ENCODE peak calls at places on chromosomes 2 and 18, in seven cellular contexts. One of them, this sample, is unnamed.

GRCh38 chr2:226354434-226354833 is 445.2 kb downstream of the IRS1 start:
- DNase-seq in H9: no peak
- DNase-seq in IMR-90: peak
- DNase-seq in mesendoderm: peak
- DNase-seq in mesenchymal stem cell: peak
- DNase-seq in neuronal stem cell: no peak
- DNase-seq in H1: no peak
- DNase-seq in this sample: no peak

GRCh38 chr2:161381581-161381980 is 34.5 kb upstream of the TBR1 start:
- DNase-seq in H9: no peak
- DNase-seq in IMR-90: no peak
- DNase-seq in mesendoderm: no peak
- DNase-seq in mesenchymal stem cell: no peak
- DNase-seq in neuronal stem cell: no peak
- DNase-seq in H1: no peak
- DNase-seq in this sample: no peak

GRCh38 chr2:30481323-30481800 is 34.3 kb downstream of the LCLAT1 start:
- DNase-seq in H9: no peak
- DNase-seq in IMR-90: no peak
- DNase-seq in mesendoderm: peak
- DNase-seq in mesenchymal stem cell: no peak
- DNase-seq in neuronal stem cell: no peak
- DNase-seq in H1: no peak
- DNase-seq in this sample: no peak

GRCh38 chr2:175690113-175690716 is 311.9 kb downstream of the LNPK start:
- DNase-seq in H9: no peak
- DNase-seq in IMR-90: peak
- DNase-seq in mesendoderm: peak
- DNase-seq in mesenchymal stem cell: peak
- DNase-seq in neuronal stem cell: peak
- DNase-seq in H1: no peak
- DNase-seq in this sample: peak

GRCh38 chr2:38960609-38961320 is 71.1 kb downstream of the ARHGEF33 start:
- DNase-seq in H9: peak
- DNase-seq in IMR-90: no peak
- DNase-seq in mesendoderm: no peak
- DNase-seq in mesenchymal stem cell: no peak
- DNase-seq in neuronal stem cell: no peak
- DNase-seq in H1: no peak
- DNase-seq in this sample: no peak

GRCh38 chr2:1493361-1494126 is 80.3 kb downstream of the TPO start:
- DNase-seq in H9: no peak
- DNase-seq in IMR-90: no peak
- DNase-seq in mesendoderm: no peak
- DNase-seq in mesenchymal stem cell: no peak
- DNase-seq in neuronal stem cell: no peak
- DNase-seq in H1: no peak
- DNase-seq in this sample: no peak

GRCh38 chr2:110120171-110121051 is 4.8 kb upstream of the MALL start:
- DNase-seq in H9: no peak
- DNase-seq in IMR-90: no peak
- DNase-seq in mesendoderm: no peak
- DNase-seq in mesenchymal stem cell: no peak
- DNase-seq in neuronal stem cell: no peak
- DNase-seq in H1: no peak
- DNase-seq in this sample: no peak

GRCh38 chr2:49360051-49360767 is 205.9 kb upstream of the FSHR start:
- DNase-seq in H9: no peak
- DNase-seq in IMR-90: no peak
- DNase-seq in mesendoderm: no peak
- DNase-seq in mesenchymal stem cell: no peak
- DNase-seq in neuronal stem cell: no peak
- DNase-seq in H1: no peak
- DNase-seq in this sample: no peak

GRCh38 chr2:127218843-127219715 is 1.0 kb downstream of the CYP27C1 start:
- DNase-seq in H9: no peak
- DNase-seq in IMR-90: no peak
- DNase-seq in mesendoderm: peak
- DNase-seq in mesenchymal stem cell: peak
- DNase-seq in neuronal stem cell: peak
- DNase-seq in H1: peak
- DNase-seq in this sample: no peak

DNA sequence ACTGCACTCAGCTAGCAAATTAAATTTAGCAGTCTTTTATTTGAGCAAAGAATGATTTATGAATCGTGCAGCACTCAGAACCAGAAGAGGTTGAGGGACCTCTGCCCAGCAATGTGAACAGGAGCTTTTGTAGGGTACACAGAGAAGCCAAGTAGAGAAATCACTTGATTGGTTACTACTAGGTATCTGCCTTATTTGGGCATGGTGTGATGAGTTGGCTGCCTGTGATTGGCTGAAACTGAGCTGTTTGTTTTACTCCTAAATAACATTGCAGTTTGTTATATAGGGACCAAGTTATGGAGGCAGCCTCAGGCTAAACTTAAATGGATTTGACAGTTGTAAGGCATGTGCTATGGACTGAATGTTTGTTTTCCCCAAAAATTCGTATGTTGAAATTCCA is 122.5 kb downstream of the RDH14 start:
- DNase-seq in H9: no peak
- DNase-seq in IMR-90: no peak
- DNase-seq in mesendoderm: no peak
- DNase-seq in mesenchymal stem cell: no peak
- DNase-seq in neuronal stem cell: no peak
- DNase-seq in H1: no peak
- DNase-seq in this sample: no peak
- H2BK5ac ChIP-seq in H9: no peak
- H2BK5ac ChIP-seq in IMR-90: no peak
- H2BK5ac ChIP-seq in mesendoderm: no peak
- H2BK5ac ChIP-seq in mesenchymal stem cell: no peak
- H2BK5ac ChIP-seq in neuronal stem cell: no peak
- H2BK5ac ChIP-seq in H1: no peak
- H2BK5ac ChIP-seq in this sample: no peak

GRCh38 chr18:61464551-61465102 is 131.4 kb downstream of the CDH20 start:
- DNase-seq in H9: no peak
- DNase-seq in IMR-90: no peak
- DNase-seq in mesendoderm: no peak
- DNase-seq in mesenchymal stem cell: no peak
- DNase-seq in neuronal stem cell: no peak
- DNase-seq in H1: no peak
- DNase-seq in this sample: no peak
- H4K8ac ChIP-seq in H9: no peak
- H4K8ac ChIP-seq in IMR-90: no peak
- H4K8ac ChIP-seq in mesendoderm: no peak
- H4K8ac ChIP-seq in mesenchymal stem cell: no peak
- H4K8ac ChIP-seq in neuronal stem cell: no peak
- H4K8ac ChIP-seq in H1: no peak
- H4K8ac ChIP-seq in this sample: no peak

DNA sequence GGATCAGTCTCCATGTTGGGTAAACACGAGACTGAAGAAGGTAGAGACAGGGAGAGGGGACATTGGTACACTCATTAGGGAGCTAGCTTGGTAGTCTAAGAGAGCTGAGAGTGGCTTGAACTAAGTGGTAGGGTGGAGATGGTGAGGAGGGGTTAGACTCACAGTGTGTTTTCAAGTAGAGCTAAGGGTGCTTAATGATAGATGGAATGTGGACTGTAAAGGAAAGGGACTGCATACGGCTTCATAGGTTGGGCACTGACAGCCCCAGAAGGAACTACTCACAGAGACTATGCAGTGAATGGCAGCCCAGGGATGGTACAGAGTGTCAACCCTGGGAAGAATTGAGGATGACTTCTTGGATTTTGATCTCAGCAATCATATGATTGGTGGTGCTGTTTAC is 178.1 kb downstream of the CCDC85A start:
- DNase-seq in H9: no peak
- DNase-seq in IMR-90: no peak
- DNase-seq in mesendoderm: no peak
- DNase-seq in mesenchymal stem cell: no peak
- DNase-seq in neuronal stem cell: no peak
- DNase-seq in H1: no peak
- DNase-seq in this sample: no peak
- H2BK5ac ChIP-seq in H9: no peak
- H2BK5ac ChIP-seq in IMR-90: no peak
- H2BK5ac ChIP-seq in mesendoderm: no peak
- H2BK5ac ChIP-seq in mesenchymal stem cell: no peak
- H2BK5ac ChIP-seq in neuronal stem cell: no peak
- H2BK5ac ChIP-seq in H1: no peak
- H2BK5ac ChIP-seq in this sample: no peak

DNA sequence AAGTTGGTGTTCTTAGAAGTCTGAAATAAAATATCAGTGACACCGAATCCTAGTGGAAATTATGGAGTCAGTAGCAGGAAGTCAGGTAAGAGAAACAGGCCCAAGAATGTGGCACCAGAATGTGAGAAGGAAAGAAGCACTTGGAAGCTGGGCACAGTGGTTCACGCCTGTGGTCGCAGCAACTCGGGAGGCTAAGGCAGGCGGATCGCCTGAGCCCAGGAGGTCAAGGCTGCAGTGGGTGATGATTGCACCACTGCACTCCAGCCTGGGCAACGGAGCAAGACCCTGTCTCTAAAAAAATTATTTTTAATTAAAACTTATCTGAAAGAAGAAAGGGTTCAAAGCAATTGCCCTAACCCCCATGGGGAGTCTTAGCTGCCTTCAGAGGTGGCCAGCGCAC is 268.3 kb upstream of the SALL3 start:
- DNase-seq in H9: no peak
- DNase-seq in IMR-90: no peak
- DNase-seq in mesendoderm: no peak
- DNase-seq in mesenchymal stem cell: no peak
- DNase-seq in neuronal stem cell: no peak
- DNase-seq in H1: no peak
- DNase-seq in this sample: no peak
- H4K8ac ChIP-seq in H9: no peak
- H4K8ac ChIP-seq in IMR-90: no peak
- H4K8ac ChIP-seq in mesendoderm: no peak
- H4K8ac ChIP-seq in mesenchymal stem cell: no peak
- H4K8ac ChIP-seq in neuronal stem cell: no peak
- H4K8ac ChIP-seq in H1: no peak
- H4K8ac ChIP-seq in this sample: no peak

DNA sequence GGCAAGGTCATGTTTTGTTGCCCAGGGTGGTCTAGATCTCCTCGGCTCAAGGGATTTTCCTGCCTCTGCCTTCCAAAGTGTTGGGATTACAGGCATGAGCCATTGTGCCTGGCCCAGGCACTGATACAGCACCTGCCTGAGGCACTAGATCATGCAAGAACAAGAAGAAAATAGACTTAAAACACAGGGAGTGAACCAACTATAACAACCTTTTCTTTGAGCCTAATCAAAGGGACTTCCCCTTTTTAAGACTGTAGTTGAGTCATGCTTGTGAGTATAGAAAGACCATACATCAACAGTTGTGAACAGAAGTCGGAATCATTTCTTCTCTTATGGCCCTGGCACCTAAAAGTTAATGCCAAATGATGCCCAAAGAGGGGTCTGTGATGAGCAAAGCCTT is 47.9 kb upstream of the MAPRE2 start:
- DNase-seq in H9: no peak
- DNase-seq in IMR-90: no peak
- DNase-seq in mesendoderm: no peak
- DNase-seq in mesenchymal stem cell: no peak
- DNase-seq in neuronal stem cell: no peak
- DNase-seq in H1: no peak
- DNase-seq in this sample: no peak
- H2BK5ac ChIP-seq in H9: no peak
- H2BK5ac ChIP-seq in IMR-90: no peak
- H2BK5ac ChIP-seq in mesendoderm: no peak
- H2BK5ac ChIP-seq in mesenchymal stem cell: no peak
- H2BK5ac ChIP-seq in neuronal stem cell: no peak
- H2BK5ac ChIP-seq in H1: no peak
- H2BK5ac ChIP-seq in this sample: no peak

GRCh38 chr2:215885621-215886020 is 127.7 kb downstream of the MREG start:
- DNase-seq in H9: no peak
- DNase-seq in IMR-90: no peak
- DNase-seq in mesendoderm: no peak
- DNase-seq in mesenchymal stem cell: no peak
- DNase-seq in neuronal stem cell: no peak
- DNase-seq in H1: no peak
- DNase-seq in this sample: peak
- H4K8ac ChIP-seq in H9: no peak
- H4K8ac ChIP-seq in IMR-90: no peak
- H4K8ac ChIP-seq in mesendoderm: no peak
- H4K8ac ChIP-seq in mesenchymal stem cell: no peak
- H4K8ac ChIP-seq in neuronal stem cell: no peak
- H4K8ac ChIP-seq in H1: no peak
- H4K8ac ChIP-seq in this sample: no peak

GRCh38 chr2:228559774-228560415 is 378.4 kb upstream of the SPHKAP start:
- DNase-seq in H9: no peak
- DNase-seq in IMR-90: no peak
- DNase-seq in mesendoderm: no peak
- DNase-seq in mesenchymal stem cell: no peak
- DNase-seq in neuronal stem cell: no peak
- DNase-seq in H1: no peak
- DNase-seq in this sample: no peak

DNA sequence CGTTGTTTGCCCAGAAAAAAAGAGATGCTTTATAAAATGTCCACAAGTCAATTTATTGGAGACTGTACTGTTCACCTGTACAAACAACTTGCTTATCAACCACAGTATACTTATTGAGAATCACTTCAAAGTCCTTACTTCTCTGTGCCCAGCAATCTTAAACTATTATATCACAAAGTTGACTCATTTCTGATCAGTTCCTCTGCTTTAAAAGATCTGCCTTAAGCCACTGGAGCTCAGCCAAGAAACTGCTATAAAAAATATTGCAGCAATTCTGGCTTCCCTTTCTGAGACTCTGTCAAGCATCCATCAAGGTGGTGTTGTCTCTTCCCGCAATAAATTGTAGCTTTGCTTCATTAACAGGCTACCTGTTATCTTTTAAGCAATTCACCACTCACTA is 375.2 kb upstream of the SPHKAP start:
- DNase-seq in H9: no peak
- DNase-seq in IMR-90: peak
- DNase-seq in mesendoderm: no peak
- DNase-seq in mesenchymal stem cell: no peak
- DNase-seq in neuronal stem cell: no peak
- DNase-seq in H1: no peak
- DNase-seq in this sample: no peak
- H2BK5ac ChIP-seq in H9: no peak
- H2BK5ac ChIP-seq in IMR-90: no peak
- H2BK5ac ChIP-seq in mesendoderm: no peak
- H2BK5ac ChIP-seq in mesenchymal stem cell: no peak
- H2BK5ac ChIP-seq in neuronal stem cell: no peak
- H2BK5ac ChIP-seq in H1: no peak
- H2BK5ac ChIP-seq in this sample: no peak

DNA sequence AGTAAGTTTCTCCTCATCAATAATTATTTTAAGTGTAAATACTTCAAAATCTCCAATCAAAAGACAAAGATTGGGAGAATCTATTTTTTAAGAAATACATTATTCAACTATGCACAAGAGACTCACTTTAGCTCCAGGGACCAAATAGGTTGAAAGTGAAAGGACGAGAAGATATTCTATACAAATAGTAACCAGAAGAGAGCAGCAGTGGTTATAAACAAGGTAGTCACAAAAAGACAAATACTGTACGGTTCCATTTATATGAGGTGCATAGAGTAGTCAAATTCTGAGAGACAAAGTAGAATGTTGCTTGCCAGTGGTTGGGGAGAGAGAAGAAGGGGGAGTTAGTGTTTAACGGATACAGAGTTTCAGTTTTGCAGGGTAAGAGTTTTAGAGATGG is 69.8 kb downstream of the POU3F3 start:
- DNase-seq in H9: no peak
- DNase-seq in IMR-90: no peak
- DNase-seq in mesendoderm: no peak
- DNase-seq in mesenchymal stem cell: no peak
- DNase-seq in neuronal stem cell: no peak
- DNase-seq in H1: no peak
- DNase-seq in this sample: peak
- H4K8ac ChIP-seq in H9: no peak
- H4K8ac ChIP-seq in IMR-90: no peak
- H4K8ac ChIP-seq in mesendoderm: no peak
- H4K8ac ChIP-seq in mesenchymal stem cell: no peak
- H4K8ac ChIP-seq in neuronal stem cell: no peak
- H4K8ac ChIP-seq in H1: no peak
- H4K8ac ChIP-seq in this sample: no peak